ENCODE peak calls at places on chromosomes 13 and 19, in nine cellular contexts. One of them, this sample, is unnamed.

GRCh38 chr13:24747248-24748151 is 16.5 kb upstream of the RNF17 start:
- DNase-seq in CD8-positive, alpha-beta T cell: no peak
- DNase-seq in lower leg skin: peak; percentile 76
- DNase-seq in psoas muscle: no peak
- DNase-seq in left ventricle myocardium inferior: no peak
- DNase-seq in heart left ventricle: no peak
- DNase-seq in esophagus squamous epithelium: no peak
- DNase-seq in A549: no peak
- DNase-seq in uterus: no peak
- DNase-seq in this sample: peak; percentile 32

GRCh38 chr13:79508224-79508961 is 27.4 kb downstream of the NDFIP2 start:
- DNase-seq in CD8-positive, alpha-beta T cell: no peak
- DNase-seq in lower leg skin: no peak
- DNase-seq in psoas muscle: no peak
- DNase-seq in left ventricle myocardium inferior: no peak
- DNase-seq in heart left ventricle: no peak
- DNase-seq in esophagus squamous epithelium: no peak
- DNase-seq in A549: no peak
- DNase-seq in uterus: no peak
- DNase-seq in this sample: no peak

GRCh38 chr13:65236841-65237418 is 1993.2 kb downstream of the PCDH9 start:
- DNase-seq in CD8-positive, alpha-beta T cell: no peak
- DNase-seq in lower leg skin: no peak
- DNase-seq in psoas muscle: no peak
- DNase-seq in left ventricle myocardium inferior: no peak
- DNase-seq in heart left ventricle: no peak
- DNase-seq in esophagus squamous epithelium: no peak
- DNase-seq in A549: no peak
- DNase-seq in uterus: no peak
- DNase-seq in this sample: peak; percentile 6

GRCh38 chr13:48808689-48809088 is 155.0 kb downstream of the CYSLTR2 start:
- DNase-seq in CD8-positive, alpha-beta T cell: no peak
- DNase-seq in lower leg skin: no peak
- DNase-seq in psoas muscle: no peak
- DNase-seq in left ventricle myocardium inferior: no peak
- DNase-seq in heart left ventricle: no peak
- DNase-seq in esophagus squamous epithelium: no peak
- DNase-seq in A549: no peak
- DNase-seq in uterus: no peak
- DNase-seq in this sample: no peak

GRCh38 chr13:39364797-39365468 is 238.1 kb downstream of the LHFPL6 start:
- DNase-seq in CD8-positive, alpha-beta T cell: no peak
- DNase-seq in lower leg skin: no peak
- DNase-seq in psoas muscle: no peak
- DNase-seq in left ventricle myocardium inferior: no peak
- DNase-seq in heart left ventricle: no peak
- DNase-seq in esophagus squamous epithelium: no peak
- DNase-seq in A549: no peak
- DNase-seq in uterus: no peak
- DNase-seq in this sample: no peak

GRCh38 chr19:51421229-51422052 is 4.0 kb upstream of the SIGLEC10 start:
- DNase-seq in CD8-positive, alpha-beta T cell: no peak
- DNase-seq in lower leg skin: no peak
- DNase-seq in psoas muscle: no peak
- DNase-seq in left ventricle myocardium inferior: no peak
- DNase-seq in heart left ventricle: no peak
- DNase-seq in esophagus squamous epithelium: no peak
- DNase-seq in A549: no peak
- DNase-seq in uterus: no peak
- DNase-seq in this sample: no peak

GRCh38 chr19:45217193-45217956 is 27.8 kb downstream of the EXOC3L2 start:
- DNase-seq in CD8-positive, alpha-beta T cell: no peak
- DNase-seq in lower leg skin: no peak
- DNase-seq in psoas muscle: no peak
- DNase-seq in left ventricle myocardium inferior: no peak
- DNase-seq in heart left ventricle: no peak
- DNase-seq in esophagus squamous epithelium: no peak
- DNase-seq in A549: no peak
- DNase-seq in uterus: no peak
- DNase-seq in this sample: no peak

GRCh38 chr13:111344471-111345191 is 24.2 kb downstream of the TEX29 start:
- DNase-seq in CD8-positive, alpha-beta T cell: no peak
- DNase-seq in lower leg skin: peak; percentile 62
- DNase-seq in psoas muscle: peak; percentile 54
- DNase-seq in left ventricle myocardium inferior: no peak
- DNase-seq in heart left ventricle: no peak
- DNase-seq in esophagus squamous epithelium: no peak
- DNase-seq in A549: no peak
- DNase-seq in uterus: no peak
- DNase-seq in this sample: peak; percentile 17

GRCh38 chr13:44128522-44128921 is 245.1 kb upstream of the SERP2 start:
- DNase-seq in CD8-positive, alpha-beta T cell: no peak
- DNase-seq in lower leg skin: no peak
- DNase-seq in psoas muscle: peak; percentile 43
- DNase-seq in left ventricle myocardium inferior: peak; percentile 25
- DNase-seq in heart left ventricle: peak; percentile 57
- DNase-seq in esophagus squamous epithelium: no peak
- DNase-seq in A549: no peak
- DNase-seq in uterus: peak; percentile 56
- DNase-seq in this sample: no peak

DNA sequence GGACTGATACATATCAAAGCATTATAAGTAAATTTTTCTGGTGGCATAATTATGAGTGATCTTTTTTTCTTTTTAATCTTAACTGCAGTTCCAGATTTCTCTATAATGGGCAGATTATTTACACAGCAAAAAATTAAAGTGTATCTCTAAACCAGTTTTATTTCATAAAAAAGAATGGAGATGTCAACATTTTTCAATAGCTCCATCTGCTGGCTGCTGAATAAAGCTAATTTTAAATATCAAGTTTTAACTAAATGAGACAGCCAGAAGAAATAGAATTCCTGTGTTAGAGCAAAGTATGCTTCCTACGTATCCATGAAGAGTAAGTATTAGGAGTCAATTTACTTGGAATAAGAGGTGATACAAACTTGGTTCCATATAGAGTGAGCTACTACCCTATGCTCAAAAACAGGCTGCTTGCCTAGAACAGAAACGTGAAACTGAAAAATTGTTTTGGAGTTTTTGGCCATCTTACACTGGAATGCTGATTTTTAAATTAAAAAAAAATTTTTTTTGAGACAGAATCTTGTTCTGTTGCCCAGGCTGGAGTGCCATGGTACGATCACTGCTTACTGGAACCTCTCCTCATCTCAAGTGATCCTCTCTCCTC is 5.0 kb upstream of the PDS5B start:
- DNase-seq in CD8-positive, alpha-beta T cell: no peak
- DNase-seq in lower leg skin: no peak
- DNase-seq in psoas muscle: no peak
- DNase-seq in left ventricle myocardium inferior: no peak
- DNase-seq in heart left ventricle: no peak
- DNase-seq in esophagus squamous epithelium: no peak
- DNase-seq in A549: no peak
- DNase-seq in uterus: no peak
- DNase-seq in this sample: peak; percentile 34
- H3K4me3 ChIP-seq in CD8-positive, alpha-beta T cell: no peak overlapping the region
- H3K4me3 ChIP-seq in lower leg skin: no peak overlapping the region
- H3K4me3 ChIP-seq in psoas muscle: no peak overlapping the region
- H3K4me3 ChIP-seq in left ventricle myocardium inferior: no peak overlapping the region
- H3K4me3 ChIP-seq in heart left ventricle: no peak overlapping the region
- H3K4me3 ChIP-seq in esophagus squamous epithelium: no peak overlapping the region
- H3K4me3 ChIP-seq in A549: no peak overlapping the region
- H3K4me3 ChIP-seq in uterus: no peak overlapping the region
- H3K4me3 ChIP-seq in this sample: no peak overlapping the region

DNA sequence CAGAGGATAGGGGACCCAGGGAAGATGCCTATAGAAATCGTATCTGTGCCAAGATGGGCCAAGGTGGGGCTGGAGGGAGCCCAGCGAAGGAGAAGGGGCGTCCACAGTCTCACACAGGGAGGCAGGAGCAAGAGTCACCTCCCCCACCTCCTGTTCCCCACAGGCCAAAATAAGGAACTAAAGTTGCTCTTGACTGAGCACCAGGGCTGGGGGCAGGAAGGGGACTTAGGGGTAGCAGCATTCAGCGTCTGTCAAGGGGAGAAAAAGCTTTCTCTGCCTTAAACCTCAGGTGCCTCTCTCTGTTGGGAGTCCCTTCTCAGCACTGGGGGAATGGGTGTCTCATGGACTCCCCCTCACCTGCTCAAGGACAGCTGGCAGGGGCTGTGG is 404 bp downstream of the CD79A start:
- DNase-seq in CD8-positive, alpha-beta T cell: no peak
- DNase-seq in lower leg skin: no peak
- DNase-seq in psoas muscle: no peak
- DNase-seq in left ventricle myocardium inferior: no peak
- DNase-seq in heart left ventricle: no peak
- DNase-seq in esophagus squamous epithelium: no peak
- DNase-seq in A549: no peak
- DNase-seq in uterus: no peak
- DNase-seq in this sample: no peak
- H3K4me3 ChIP-seq in CD8-positive, alpha-beta T cell: peak overlapping the region; percentile 50
- H3K4me3 ChIP-seq in lower leg skin: no peak overlapping the region
- H3K4me3 ChIP-seq in psoas muscle: no peak overlapping the region
- H3K4me3 ChIP-seq in left ventricle myocardium inferior: no peak overlapping the region
- H3K4me3 ChIP-seq in heart left ventricle: no peak overlapping the region
- H3K4me3 ChIP-seq in esophagus squamous epithelium: no peak overlapping the region
- H3K4me3 ChIP-seq in A549: no peak overlapping the region
- H3K4me3 ChIP-seq in uterus: no peak overlapping the region
- H3K4me3 ChIP-seq in this sample: no peak overlapping the region

GRCh38 chr19:4326215-4326836 is 12.3 kb downstream of the STAP2 start:
- DNase-seq in CD8-positive, alpha-beta T cell: no peak
- DNase-seq in lower leg skin: no peak
- DNase-seq in psoas muscle: no peak
- DNase-seq in left ventricle myocardium inferior: no peak
- DNase-seq in heart left ventricle: no peak
- DNase-seq in esophagus squamous epithelium: no peak
- DNase-seq in A549: no peak
- DNase-seq in uterus: no peak
- DNase-seq in this sample: no peak

GRCh38 chr19:4328243-4328990 is 10.2 kb downstream of the STAP2 start:
- DNase-seq in CD8-positive, alpha-beta T cell: peak; percentile 84
- DNase-seq in lower leg skin: peak; percentile 98
- DNase-seq in psoas muscle: peak; percentile 88
- DNase-seq in left ventricle myocardium inferior: peak; percentile 95
- DNase-seq in heart left ventricle: peak; percentile 89
- DNase-seq in esophagus squamous epithelium: peak; percentile 97
- DNase-seq in A549: no peak
- DNase-seq in uterus: peak; percentile 90
- DNase-seq in this sample: no peak

GRCh38 chr19:4326837-4327251 is 11.8 kb downstream of the STAP2 start:
- DNase-seq in CD8-positive, alpha-beta T cell: no peak
- DNase-seq in lower leg skin: no peak
- DNase-seq in psoas muscle: no peak
- DNase-seq in left ventricle myocardium inferior: no peak
- DNase-seq in heart left ventricle: no peak
- DNase-seq in esophagus squamous epithelium: no peak
- DNase-seq in A549: no peak
- DNase-seq in uterus: no peak
- DNase-seq in this sample: peak; percentile 72

GRCh38 chr19:4327877-4328242 is 10.8 kb downstream of the STAP2 start:
- DNase-seq in CD8-positive, alpha-beta T cell: no peak
- DNase-seq in lower leg skin: no peak
- DNase-seq in psoas muscle: no peak
- DNase-seq in left ventricle myocardium inferior: no peak
- DNase-seq in heart left ventricle: no peak
- DNase-seq in esophagus squamous epithelium: no peak
- DNase-seq in A549: no peak
- DNase-seq in uterus: no peak
- DNase-seq in this sample: no peak

DNA sequence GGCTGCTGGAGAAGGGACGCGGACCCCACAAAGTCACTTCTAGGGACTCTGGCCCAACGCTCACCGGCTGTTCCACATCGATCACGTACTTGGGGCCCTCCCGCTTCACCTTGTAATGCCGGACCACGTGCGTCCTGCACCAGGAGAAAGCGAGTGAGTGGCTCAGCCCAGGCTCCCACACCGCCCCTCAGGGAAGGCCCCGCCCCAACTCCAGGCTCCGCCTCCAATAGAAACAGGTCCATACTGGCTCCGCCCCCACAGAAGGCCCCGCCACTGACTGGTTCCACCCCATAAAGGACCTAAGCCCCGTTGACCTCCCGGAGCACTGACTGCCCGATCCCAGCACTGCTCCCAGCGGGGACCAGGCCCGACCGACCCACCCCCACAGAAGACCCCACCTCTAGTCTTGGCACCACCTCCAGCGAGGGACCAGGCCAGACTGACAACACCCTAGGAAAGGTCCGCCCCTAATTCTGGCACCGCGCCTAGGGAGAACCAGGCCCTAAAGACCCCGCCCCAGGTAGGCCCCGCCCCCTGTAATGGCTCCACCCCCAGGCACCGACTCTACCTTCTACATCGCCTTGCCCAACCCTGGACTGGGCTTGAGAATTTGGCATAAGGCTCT is 11.3 kb downstream of the STAP2 start:
- DNase-seq in CD8-positive, alpha-beta T cell: no peak
- DNase-seq in lower leg skin: peak; percentile 95
- DNase-seq in psoas muscle: peak; percentile 57
- DNase-seq in left ventricle myocardium inferior: peak; percentile 75
- DNase-seq in heart left ventricle: peak; percentile 61
- DNase-seq in esophagus squamous epithelium: peak; percentile 50
- DNase-seq in A549: no peak
- DNase-seq in uterus: peak; percentile 69
- DNase-seq in this sample: peak; percentile 94
- H3K4me3 ChIP-seq in CD8-positive, alpha-beta T cell: peak overlapping the region; percentile 81
- H3K4me3 ChIP-seq in lower leg skin: no peak overlapping the region
- H3K4me3 ChIP-seq in psoas muscle: peak overlapping the region; percentile 39
- H3K4me3 ChIP-seq in left ventricle myocardium inferior: peak overlapping the region; percentile 71
- H3K4me3 ChIP-seq in heart left ventricle: peak overlapping the region; percentile 55
- H3K4me3 ChIP-seq in esophagus squamous epithelium: peak overlapping the region; percentile 20
- H3K4me3 ChIP-seq in A549: no peak overlapping the region
- H3K4me3 ChIP-seq in uterus: peak overlapping the region; percentile 45
- H3K4me3 ChIP-seq in this sample: peak overlapping the region; percentile 17

GRCh38 chr19:56840452-56841193 is at the start of the genes PEG3 and ZIM2:
- DNase-seq in CD8-positive, alpha-beta T cell: no peak
- DNase-seq in lower leg skin: peak; percentile 90
- DNase-seq in psoas muscle: peak; percentile 64
- DNase-seq in left ventricle myocardium inferior: peak; percentile 74
- DNase-seq in heart left ventricle: peak; percentile 67
- DNase-seq in esophagus squamous epithelium: no peak
- DNase-seq in A549: no peak
- DNase-seq in uterus: peak; percentile 87
- DNase-seq in this sample: no peak
- H3K4me3 ChIP-seq in CD8-positive, alpha-beta T cell: no peak within 1 kb of the TSS
- H3K4me3 ChIP-seq in lower leg skin: peak within 1 kb of the TSS; percentile 18
- H3K4me3 ChIP-seq in psoas muscle: peak within 1 kb of the TSS; percentile 61
- H3K4me3 ChIP-seq in left ventricle myocardium inferior: peak within 1 kb of the TSS; percentile 71
- H3K4me3 ChIP-seq in heart left ventricle: peak within 1 kb of the TSS; percentile 68
- H3K4me3 ChIP-seq in esophagus squamous epithelium: peak within 1 kb of the TSS; percentile 7
- H3K4me3 ChIP-seq in A549: no peak within 1 kb of the TSS
- H3K4me3 ChIP-seq in uterus: peak within 1 kb of the TSS; percentile 64
- H3K4me3 ChIP-seq in this sample: no peak within 1 kb of the TSS

This sample was measured in HAP-1.